ENCODE peak calls at places on chromosomes 16 and 17, in five cellular contexts. W is cardiac fibroblast, F is fibroblast of mammary gland, E is lower leg skin, R is brain microvascular endothelial cell. D is an unnamed sample.

GRCh38 chr16:17277981-17278381 is 192.8 kb downstream of the XYLT1 start:
- DNase-seq in W (peak; percentile 19), F (peak; percentile 22), E (no peak), R (no peak), D (no peak)

GRCh38 chr17:75769536-75769935 is 4.5 kb upstream of the GALK1 start:
- DNase-seq in W (no peak), F (no peak), E (peak; percentile 74), R (no peak), D (no peak)

GRCh38 chr16:4747906-4748681 is 13.8 kb downstream of the DNAAF8 start:
- DNase-seq in W (no peak), F (no peak), E (no peak), R (no peak), D (no peak)

GRCh38 chr17:65403129-65403528 is 158.3 kb downstream of the AXIN2 start:
- DNase-seq in W (no peak), F (no peak), E (no peak), R (no peak), D (no peak)

GRCh38 chr16:49498241-49499017 is 124.8 kb downstream of the C16orf78 start:
- DNase-seq in W (no peak), F (no peak), E (peak; percentile 42), R (no peak), D (no peak)

GRCh38 chr17:1515640-1516402 is 591 bp downstream of the INPP5K start:
- DNase-seq in W (peak; percentile 95), F (peak; percentile 87), E (no peak), R (peak; percentile 78), D (peak; percentile 52)

GRCh38 chr17:27049104-27049784 is 244.7 kb upstream of the WSB1 start:
- DNase-seq in W (no peak), F (no peak), E (no peak), R (no peak), D (no peak)

GRCh38 chr17:51046527-51047384 is 73.9 kb downstream of the SPAG9 start:
- DNase-seq in W (peak; percentile 96), F (peak; percentile 92), E (peak; percentile 89), R (peak; percentile 85), D (no peak)

GRCh38 chr17:20091161-20092029 is 82.2 kb downstream of the SPECC1 start:
- DNase-seq in W (peak; percentile 96), F (peak; percentile 93), E (no peak), R (peak; percentile 69), D (no peak)

GRCh38 chr17:80416260-80416939 is 1.4 kb downstream of the ENDOV start:
- DNase-seq in W (no peak), F (no peak), E (no peak), R (no peak), D (no peak)

GRCh38 chr17:17682293-17682736 is 1.1 kb downstream of the RAI1 start:
- DNase-seq in W (peak; percentile 45), F (no peak), E (peak; percentile 90), R (no peak), D (no peak)

GRCh38 chr16:81645303-81645702 is 133.8 kb upstream of the PLCG2 start:
- DNase-seq in W (peak; percentile 94), F (peak; percentile 74), E (peak; percentile 92), R (peak; percentile 97), D (peak; percentile 57)

GRCh38 chr17:50447870-50448573 is 20.7 kb downstream of the CHAD start:
- DNase-seq in W (no peak), F (no peak), E (no peak), R (no peak), D (no peak)

GRCh38 chr17:43902190-43902589 is 5.1 kb downstream of the MPP2 start:
- DNase-seq in W (no peak), F (no peak), E (no peak), R (no peak), D (no peak)

GRCh38 chr16:78210305-78210704 is 110.9 kb downstream of the WWOX start:
- DNase-seq in W (no peak), F (peak; percentile 44), E (no peak), R (peak; percentile 31), D (peak; percentile 84)

GRCh38 chr16:69179255-69180010 is 7.5 kb upstream of the SNTB2 start:
- DNase-seq in W (peak; percentile 96), F (peak; percentile 96), E (peak; percentile 90), R (no peak), D (no peak)

GRCh38 chr16:27468941-27469531 is 67.1 kb downstream of the IL21R start:
- DNase-seq in W (no peak), F (no peak), E (no peak), R (no peak), D (no peak)

GRCh38 chr17:21688293-21688949 is 3.9 kb upstream of the KCNJ18 start:
- DNase-seq in W (no peak), F (no peak), E (no peak), R (no peak), D (no peak)

GRCh38 chr17:49989518-49989880 is 5.5 kb downstream of the DLX3 start:
- DNase-seq in W (no peak), F (no peak), E (peak; percentile 83), R (no peak), D (no peak)

GRCh38 chr16:89308391-89309333 is 91.2 kb downstream of the ZNF778 start:
- DNase-seq in W (no peak), F (no peak), E (no peak), R (no peak), D (no peak)
- TF ChIP-seq CTCF in W (peak; percentile 55), F (peak; percentile 47), E (no peak), R (peak; percentile 76), D (peak; percentile 54)

DNA sequence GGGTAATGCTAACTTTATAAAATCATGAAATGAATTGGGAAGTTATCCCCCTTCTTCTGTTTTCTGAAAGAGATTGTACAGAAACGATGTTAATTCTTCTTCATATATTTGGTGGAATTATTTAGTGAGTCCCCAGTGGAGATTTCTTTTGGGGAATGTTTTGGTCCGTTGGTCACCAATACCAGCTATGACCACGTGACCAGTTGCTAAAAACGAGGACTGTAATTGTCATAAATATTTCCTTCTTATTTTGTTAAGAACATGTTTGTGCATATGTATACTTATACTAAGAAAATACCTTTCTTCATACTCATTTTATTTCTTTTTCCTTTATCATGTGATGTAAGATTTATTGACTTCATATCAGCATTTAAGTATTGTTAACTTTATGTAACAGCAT is 10.3 kb upstream of the DYNLRB2 start:
- DNase-seq in W (no peak), F (no peak), E (no peak), R (no peak), D (no peak)
- TF ChIP-seq CTCF in W (no peak), F (no peak), E (no peak), R (no peak), D (no peak)

GRCh38 chr16:83023640-83024039 is 396.9 kb downstream of the CDH13 start:
- DNase-seq in W (no peak), F (no peak), E (no peak), R (no peak), D (no peak)
- TF ChIP-seq CTCF in W (no peak), F (no peak), E (no peak), R (no peak), D (no peak)

DNA sequence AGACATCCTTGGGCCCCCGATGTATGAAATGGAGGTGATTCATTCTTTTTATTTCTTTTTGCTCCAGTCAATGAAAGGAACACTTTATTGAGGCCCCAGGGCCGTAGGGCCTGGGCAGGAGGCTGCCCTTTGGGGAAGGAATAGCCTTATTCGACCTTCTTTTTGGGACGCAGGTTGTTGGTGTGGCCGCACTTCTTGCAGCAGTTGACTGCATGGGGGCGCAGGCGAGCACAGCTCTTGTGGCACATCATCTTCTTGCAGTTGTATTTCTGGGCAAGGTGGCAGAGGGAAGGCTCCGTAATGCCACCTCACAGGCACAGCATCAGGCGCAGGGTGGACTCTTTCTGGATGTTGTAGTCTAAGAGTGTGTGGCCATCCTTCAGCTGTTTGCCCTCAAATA is 50.9 kb downstream of the SIAH1 start:
- DNase-seq in W (no peak), F (no peak), E (no peak), R (no peak), D (no peak)
- TF ChIP-seq CTCF in W (no peak), F (no peak), E (no peak), R (peak; percentile 8), D (peak; percentile 8)

GRCh38 chr16:6335072-6335471 is 997.6 kb upstream of the RBFOX1 start:
- DNase-seq in W (no peak), F (peak; percentile 1), E (no peak), R (peak; percentile 23), D (no peak)
- TF ChIP-seq CTCF in W (peak; percentile 59), F (peak; percentile 38), E (no peak), R (peak; percentile 67), D (peak; percentile 35)

DNA sequence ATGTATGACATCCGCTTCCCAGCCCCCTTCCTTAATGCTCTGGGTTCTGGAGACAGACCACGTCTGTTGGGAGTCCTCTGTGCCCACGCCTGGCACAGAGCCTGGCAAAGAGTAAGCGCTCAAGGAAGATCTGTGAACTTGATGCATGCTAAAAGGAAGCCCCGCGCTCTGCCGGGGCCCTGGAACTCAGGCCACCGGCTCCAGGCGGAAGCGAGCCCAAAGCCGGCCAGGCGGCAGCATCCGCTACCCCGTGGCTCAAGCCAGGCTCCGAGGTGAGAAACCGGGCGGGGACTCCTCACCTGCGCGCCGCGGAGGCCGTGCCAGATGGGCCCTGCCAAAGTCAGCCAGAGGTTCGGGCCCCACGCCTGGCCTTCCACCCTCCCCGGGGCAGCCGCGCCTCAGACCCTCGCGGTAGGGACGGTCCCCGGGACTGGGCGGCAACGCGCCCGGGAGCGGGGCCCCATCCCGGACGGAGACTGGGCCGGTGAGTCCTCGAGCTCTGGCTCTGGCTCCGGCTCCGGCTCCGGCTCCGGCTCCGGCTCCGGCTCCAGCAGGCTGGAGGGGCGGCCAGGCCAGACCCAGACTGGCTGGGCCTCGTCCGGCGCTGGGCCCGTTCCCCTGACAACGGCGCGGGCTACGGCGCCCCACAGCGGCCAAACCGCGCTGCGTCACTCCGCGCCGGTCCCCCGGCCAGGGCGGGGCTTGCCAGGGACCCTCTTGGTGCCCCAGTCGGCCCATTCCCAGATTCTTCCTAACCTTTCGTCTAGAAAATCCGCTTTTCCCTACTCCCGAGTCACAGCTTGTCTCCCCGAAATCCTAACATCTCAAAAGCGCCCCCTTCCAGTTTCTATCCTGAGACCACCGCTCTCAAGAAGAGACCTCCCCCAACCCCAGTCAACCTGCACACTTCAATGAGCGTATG is at the start of gene ZDHHC1:
- DNase-seq in W (peak; percentile 74), F (peak; percentile 80), E (no peak), R (peak; percentile 35), D (no peak)
- TF ChIP-seq CTCF in W (no peak), F (no peak), E (no peak), R (peak; percentile 35), D (peak; percentile 88)

DNA sequence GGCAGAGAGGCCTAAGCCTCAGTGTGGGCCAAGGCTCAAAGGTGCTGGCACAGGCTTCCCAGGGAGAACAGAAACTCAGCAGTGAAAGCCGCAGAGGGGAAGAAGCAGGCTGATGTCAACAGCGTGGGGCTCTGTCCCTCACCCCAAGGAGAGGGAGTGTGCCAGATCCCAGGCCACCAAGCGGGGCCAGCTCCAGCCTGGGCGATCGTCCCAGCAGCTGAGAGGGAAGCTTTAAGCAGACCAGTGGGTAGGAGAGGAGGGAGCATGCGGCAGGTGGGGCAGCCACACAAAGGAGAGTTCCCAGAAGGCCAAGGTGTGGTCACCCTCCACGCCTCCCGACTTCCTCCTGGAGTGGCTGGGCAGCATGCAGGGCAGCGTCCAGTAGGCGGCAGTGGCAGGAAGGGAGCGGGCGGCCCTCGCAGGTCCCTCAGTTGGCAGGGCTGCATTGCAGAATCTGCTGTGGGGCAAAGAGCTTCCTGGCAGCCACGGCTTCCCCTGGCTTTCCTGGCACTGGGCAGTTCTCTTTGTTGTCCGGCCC is 6.0 kb downstream of the SYNGR2 start:
- DNase-seq in W (no peak), F (no peak), E (peak; percentile 94), R (no peak), D (no peak)
- TF ChIP-seq CTCF in W (no peak), F (no peak), E (no peak), R (no peak), D (no peak)

D was measured in foreskin keratinocyte.